ENCODE peak calls at places on chromosomes 12 and 14, in seven cellular contexts. W is mesendoderm, M is IMR-90, J is neuronal stem cell, N is H1, U is H9, F is mesenchymal stem cell. V is an unnamed sample.

GRCh38 chr12:116882742-116883141 is 1.5 kb upstream of the HRK start:
- DNase-seq in W (peak), M (peak), J (no peak), N (no peak), U (peak), F (no peak), V (no peak)

GRCh38 chr14:86826641-86827040 is 1166.3 kb downstream of the GALC start:
- DNase-seq in W (no peak), M (peak), J (no peak), N (no peak), U (no peak), F (peak), V (no peak)

GRCh38 chr14:64812412-64812811 is 67.3 kb downstream of the SPTB start:
- DNase-seq in W (peak), M (no peak), J (no peak), N (peak), U (peak), F (no peak), V (peak)

GRCh38 chr14:79426103-79426755 is 785.1 kb downstream of the DIO2 start:
- DNase-seq in W (no peak), M (no peak), J (no peak), N (no peak), U (no peak), F (no peak), V (no peak)

GRCh38 chr12:77979597-77980250 is 149.0 kb downstream of the NAV3 start:
- DNase-seq in W (no peak), M (peak), J (no peak), N (no peak), U (no peak), F (no peak), V (no peak)

GRCh38 chr12:117060236-117060926 is 38.8 kb downstream of the TESC start:
- DNase-seq in W (peak), M (no peak), J (no peak), N (no peak), U (peak), F (no peak), V (no peak)

GRCh38 chr12:96489392-96490056 is at the start of gene CFAP54:
- DNase-seq in W (peak), M (peak), J (peak), N (peak), U (peak), F (peak), V (peak)

GRCh38 chr14:53952533-53952932 is 4.1 kb downstream of the BMP4 start:
- DNase-seq in W (peak), M (no peak), J (no peak), N (no peak), U (no peak), F (peak), V (no peak)

GRCh38 chr12:5335059-5335458 is 96.8 kb upstream of the NTF3 start:
- DNase-seq in W (no peak), M (peak), J (no peak), N (no peak), U (no peak), F (no peak), V (no peak)

GRCh38 chr12:1993871-1994371 is 10.3 kb downstream of the DCP1B start:
- DNase-seq in W (no peak), M (peak), J (no peak), N (no peak), U (no peak), F (peak), V (no peak)

GRCh38 chr14:80105488-80105994 is 105.8 kb downstream of the DIO2 start:
- DNase-seq in W (no peak), M (no peak), J (no peak), N (no peak), U (no peak), F (no peak), V (no peak)

GRCh38 chr12:42099433-42099832 is 45.2 kb downstream of the GXYLT1 start:
- DNase-seq in W (no peak), M (no peak), J (no peak), N (no peak), U (no peak), F (no peak), V (no peak)

GRCh38 chr12:40010899-40011774 is 94.7 kb downstream of the SLC2A13 start:
- DNase-seq in W (peak), M (peak), J (peak), N (no peak), U (peak), F (peak), V (peak)

GRCh38 chr12:105239304-105239703 is 3.3 kb upstream of the APPL2 start:
- DNase-seq in W (no peak), M (no peak), J (no peak), N (no peak), U (no peak), F (no peak), V (no peak)

GRCh38 chr12:95574799-95575452 is 23.6 kb upstream of the USP44 start:
- DNase-seq in W (peak), M (peak), J (no peak), N (no peak), U (no peak), F (peak), V (no peak)

GRCh38 chr14:73752297-73752992 is 38.3 kb upstream of the PNMA1 start:
- DNase-seq in W (peak), M (peak), J (no peak), N (no peak), U (peak), F (peak), V (peak)

GRCh38 chr12:81644503-81644902 is 114.6 kb downstream of the PPFIA2 start:
- DNase-seq in W (peak), M (peak), J (peak), N (no peak), U (no peak), F (peak), V (peak)

GRCh38 chr12:64679487-64679983 is 69.2 kb downstream of the RASSF3 start:
- DNase-seq in W (no peak), M (peak), J (no peak), N (no peak), U (no peak), F (no peak), V (no peak)

GRCh38 chr14:20712900-20713299 is 24.3 kb downstream of the ANG start:
- DNase-seq in W (no peak), M (no peak), J (no peak), N (no peak), U (no peak), F (no peak), V (no peak)

GRCh38 chr14:101193126-101193844 is 289.8 kb upstream of the RTL1 start:
- DNase-seq in W (no peak), M (no peak), J (no peak), N (peak), U (peak), F (no peak), V (no peak)

GRCh38 chr12:80400591-80400991 is 43.4 kb upstream of the PTPRQ start:
- DNase-seq in W (peak), M (no peak), J (no peak), N (peak), U (peak), F (no peak), V (no peak)

GRCh38 chr12:115096673-115097349 is 412.8 kb upstream of the TBX3 start:
- DNase-seq in W (peak), M (peak), J (no peak), N (no peak), U (no peak), F (peak), V (peak)

GRCh38 chr12:69685810-69686209 is 13.3 kb downstream of the BEST3 start:
- DNase-seq in W (no peak), M (peak), J (no peak), N (no peak), U (no peak), F (no peak), V (peak)
- H3K4me2 ChIP-seq in W (no peak), M (no peak), J (no peak), N (no peak), U (no peak), F (no peak), V (no peak)

GRCh38 chr12:34105392-34105933 is 83.2 kb downstream of the ALG10 start:
- DNase-seq in W (no peak), M (no peak), J (no peak), N (no peak), U (no peak), F (no peak), V (no peak)
- H2AK5ac ChIP-seq in W (no peak), M (no peak), J (no peak), N (no peak), U (no peak), F (no peak), V (no peak)

DNA sequence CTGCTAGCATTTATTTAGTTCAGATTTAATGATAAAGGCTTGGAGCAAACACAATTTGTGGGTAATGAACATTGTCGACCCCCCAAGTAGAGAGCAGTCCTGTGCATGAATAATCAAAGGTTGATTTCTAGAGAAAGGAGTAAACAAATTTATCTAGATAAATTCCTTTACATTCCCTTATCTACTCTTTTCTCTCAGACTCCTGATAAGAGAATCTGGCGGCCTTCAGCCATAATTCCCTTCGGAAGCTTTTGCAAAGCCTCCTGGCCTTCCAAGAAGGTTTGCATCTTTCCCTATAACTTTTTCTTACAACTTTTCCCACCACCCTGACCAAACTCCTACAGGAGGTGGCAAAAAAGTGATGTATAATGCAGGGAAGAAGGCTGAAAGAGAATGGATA is 42.1 kb downstream of the TMTC3 start:
- DNase-seq in W (peak), M (no peak), J (no peak), N (no peak), U (no peak), F (no peak), V (no peak)
- H3K18ac ChIP-seq in W (no peak), M (no peak), J (no peak), N (no peak), U (no peak), F (no peak), V (no peak)

DNA sequence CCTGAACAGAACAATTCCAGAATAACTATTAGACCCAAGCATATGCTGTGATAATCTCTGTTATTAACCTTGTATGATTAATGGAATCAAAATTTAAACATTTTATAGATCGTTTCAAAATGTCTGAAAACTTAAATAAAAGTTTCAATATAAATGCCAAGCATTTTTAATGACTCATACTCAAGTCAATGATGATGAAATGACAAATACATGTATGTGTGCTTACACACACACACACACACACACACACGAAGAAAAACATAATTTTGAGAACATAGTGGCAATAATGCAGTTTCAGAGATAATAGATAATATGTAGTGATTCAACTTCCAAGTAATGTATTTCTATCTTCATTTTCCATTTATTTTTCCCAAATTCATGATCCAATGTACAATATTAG is 384.9 kb upstream of the FOXG1 start:
- DNase-seq in W (no peak), M (no peak), J (no peak), N (no peak), U (no peak), F (no peak), V (no peak)
- H3K4me2 ChIP-seq in W (no peak), M (no peak), J (no peak), N (no peak), U (no peak), F (no peak), V (no peak)

GRCh38 chr14:38128640-38129039 is 79.1 kb upstream of the SSTR1 start:
- DNase-seq in W (no peak), M (no peak), J (no peak), N (no peak), U (no peak), F (no peak), V (no peak)
- H2AK5ac ChIP-seq in W (no peak), M (no peak), J (no peak), N (no peak), U (no peak), F (no peak), V (no peak)

DNA sequence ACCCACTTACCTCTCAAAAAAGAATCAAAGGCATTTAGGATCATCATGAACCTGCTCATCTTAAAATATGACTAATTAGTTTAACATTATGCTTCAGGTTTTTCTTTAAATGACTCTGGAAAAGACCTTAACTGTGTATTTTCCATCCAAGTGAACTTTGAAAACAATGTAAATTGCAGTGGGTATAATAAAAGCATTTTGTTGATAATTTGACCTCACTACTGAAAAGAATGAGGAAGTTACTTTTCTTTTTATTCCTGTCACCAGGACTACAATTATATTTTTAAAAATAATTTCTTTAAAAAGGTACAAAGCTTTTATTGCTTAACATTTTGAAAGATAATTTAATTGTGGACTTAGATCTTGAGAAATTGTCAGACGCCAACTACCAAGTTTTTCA is 249.9 kb downstream of the ALX1 start:
- DNase-seq in W (no peak), M (no peak), J (no peak), N (no peak), U (no peak), F (no peak), V (no peak)
- H3K18ac ChIP-seq in W (no peak), M (no peak), J (no peak), N (no peak), U (no peak), F (no peak), V (no peak)

GRCh38 chr14:104805941-104806624 is 5.2 kb downstream of the ZBTB42 start:
- DNase-seq in W (no peak), M (no peak), J (no peak), N (no peak), U (no peak), F (no peak), V (no peak)
- H3K4me2 ChIP-seq in W (no peak), M (no peak), J (no peak), N (no peak), U (no peak), F (no peak), V (no peak)

GRCh38 chr12:107091989-107092641 is 1.2 kb downstream of the CRY1 start:
- DNase-seq in W (peak), M (peak), J (peak), N (no peak), U (peak), F (peak), V (peak)

GRCh38 chr12:107091381-107091780 is 2.0 kb downstream of the CRY1 start:
- DNase-seq in W (no peak), M (peak), J (no peak), N (no peak), U (no peak), F (peak), V (peak)

GRCh38 chr12:107086314-107086713 is 7.0 kb downstream of the CRY1 start:
- DNase-seq in W (no peak), M (no peak), J (no peak), N (no peak), U (no peak), F (no peak), V (no peak)

GRCh38 chr12:107092669-107093546 is 441 bp downstream of the CRY1 start:
- DNase-seq in W (peak), M (no peak), J (peak), N (no peak), U (peak), F (peak), V (peak)

DNA sequence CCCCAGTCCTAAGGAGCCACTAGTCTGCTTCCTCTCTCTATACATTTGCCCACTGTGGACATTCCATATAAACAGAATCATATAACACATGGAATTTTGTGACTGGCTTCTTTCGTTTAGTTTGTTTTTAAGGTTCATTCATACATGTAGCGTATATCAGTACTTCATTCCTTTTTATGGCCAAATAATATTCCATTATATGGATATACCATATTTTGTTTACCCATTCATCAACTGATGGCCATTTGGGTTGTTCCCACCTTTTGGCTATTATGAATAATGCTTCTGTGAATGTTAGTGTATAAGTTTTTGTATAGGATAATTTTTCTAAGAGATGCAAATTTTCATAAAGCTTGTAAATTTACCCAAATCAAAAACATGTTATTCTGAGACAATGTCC is 4.4 kb downstream of the CRY1 start:
- DNase-seq in W (no peak), M (no peak), J (no peak), N (no peak), U (no peak), F (no peak), V (no peak)
- H2AK5ac ChIP-seq in W (no peak), M (no peak), J (no peak), N (no peak), U (no peak), F (no peak), V (no peak)

DNA sequence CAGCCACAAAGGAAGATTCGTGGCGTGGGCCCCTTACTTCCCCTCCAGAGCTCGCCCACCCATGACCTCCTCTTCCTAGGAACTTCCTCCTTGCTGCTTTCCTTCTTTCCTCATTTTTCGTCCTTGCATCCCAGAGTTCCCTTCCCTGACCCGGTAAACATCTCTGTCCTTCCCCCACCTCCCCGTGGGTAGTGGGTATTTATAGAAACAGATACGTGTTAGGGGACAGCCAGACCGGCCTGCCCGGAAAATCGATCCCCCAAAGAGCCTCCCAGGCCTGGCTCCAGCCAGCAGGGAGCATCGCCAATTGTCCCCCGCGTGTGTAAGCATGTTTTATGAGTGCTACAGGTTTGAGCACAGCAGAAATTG is 1.6 kb downstream of the DYRK2 start:
- DNase-seq in W (no peak), M (no peak), J (no peak), N (no peak), U (no peak), F (peak), V (no peak)
- H3K18ac ChIP-seq in W (peak), M (peak), J (peak), N (peak), U (no peak), F (peak), V (peak)

DNA sequence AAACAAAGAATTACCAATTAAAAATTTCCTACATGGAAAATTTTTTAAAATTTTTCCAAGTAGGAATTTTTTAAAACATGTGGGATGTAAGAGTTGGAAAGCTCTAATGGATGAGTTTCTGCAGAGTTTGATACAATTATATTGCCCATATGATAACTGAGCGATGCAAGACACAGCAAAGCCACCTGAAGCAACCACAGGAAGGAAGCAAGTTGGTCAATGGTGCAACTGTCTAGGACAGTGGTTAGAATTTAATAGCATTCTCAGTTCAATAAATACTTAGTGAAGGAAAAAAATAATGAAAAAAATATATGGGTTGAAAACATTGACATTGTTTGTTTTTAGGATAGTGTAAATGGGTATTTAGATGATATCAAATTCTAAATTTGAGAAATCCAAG is 178.6 kb upstream of the GARIN2 start:
- DNase-seq in W (no peak), M (no peak), J (no peak), N (no peak), U (no peak), F (no peak), V (no peak)
- H3K4me2 ChIP-seq in W (no peak), M (no peak), J (no peak), N (no peak), U (no peak), F (no peak), V (no peak)

V was measured in trophoblast cell.